ENCODE peak calls at places on chromosomes 3 and 15, in five cellular contexts. One of them, this sample, is unnamed.

GRCh38 chr15:43854801-43855200 is 28.0 kb downstream of the WDR76 start:
- DNase-seq in ovary: no peak
- DNase-seq in adrenal gland: no peak
- DNase-seq in A549: no peak
- DNase-seq in CD4-positive, alpha-beta T cell: no peak
- DNase-seq in this sample: no peak

GRCh38 chr3:110779581-110779980 is 292.0 kb upstream of the NECTIN3 start:
- DNase-seq in adrenal gland: no peak
- DNase-seq in ovary: no peak
- DNase-seq in A549: no peak
- DNase-seq in CD4-positive, alpha-beta T cell: no peak
- DNase-seq in this sample: no peak

GRCh38 chr3:149615731-149616221 is 42.0 kb downstream of the WWTR1 start:
- DNase-seq in ovary: no peak
- DNase-seq in A549: no peak
- DNase-seq in CD4-positive, alpha-beta T cell: no peak
- DNase-seq in adrenal gland: no peak
- DNase-seq in this sample: no peak

GRCh38 chr3:50405249-50405648 is 45.9 kb upstream of the TMEM115 start:
- DNase-seq in adrenal gland: no peak
- DNase-seq in A549: no peak
- DNase-seq in ovary: no peak
- DNase-seq in CD4-positive, alpha-beta T cell: no peak
- DNase-seq in this sample: no peak

GRCh38 chr15:31489801-31490646 is 163.4 kb downstream of the KLF13 start:
- DNase-seq in adrenal gland: peak
- DNase-seq in ovary: no peak
- DNase-seq in A549: peak
- DNase-seq in CD4-positive, alpha-beta T cell: peak
- DNase-seq in this sample: no peak

GRCh38 chr15:64216722-64217428 is 54.1 kb upstream of the PPIB start:
- DNase-seq in adrenal gland: peak
- DNase-seq in A549: no peak
- DNase-seq in CD4-positive, alpha-beta T cell: no peak
- DNase-seq in ovary: peak
- DNase-seq in this sample: no peak

GRCh38 chr3:124791142-124791541 is 60.9 kb downstream of the UMPS start:
- DNase-seq in adrenal gland: no peak
- DNase-seq in A549: no peak
- DNase-seq in ovary: no peak
- DNase-seq in CD4-positive, alpha-beta T cell: no peak
- DNase-seq in this sample: no peak

GRCh38 chr15:85564686-85565085 is 184.3 kb downstream of the AKAP13 start:
- DNase-seq in ovary: no peak
- DNase-seq in CD4-positive, alpha-beta T cell: no peak
- DNase-seq in A549: no peak
- DNase-seq in adrenal gland: no peak
- DNase-seq in this sample: no peak

GRCh38 chr3:95438274-95438673 is 1375.4 kb downstream of the NSUN3 start:
- DNase-seq in CD4-positive, alpha-beta T cell: no peak
- DNase-seq in adrenal gland: no peak
- DNase-seq in ovary: no peak
- DNase-seq in A549: no peak
- DNase-seq in this sample: no peak

GRCh38 chr3:169818330-169818729 is 5.6 kb upstream of the LRRC34 start:
- DNase-seq in CD4-positive, alpha-beta T cell: no peak
- DNase-seq in A549: no peak
- DNase-seq in adrenal gland: no peak
- DNase-seq in ovary: no peak
- DNase-seq in this sample: no peak

GRCh38 chr3:115905871-115906270 is 282.6 kb downstream of the GAP43 start:
- DNase-seq in ovary: no peak
- DNase-seq in adrenal gland: no peak
- DNase-seq in A549: no peak
- DNase-seq in CD4-positive, alpha-beta T cell: no peak
- DNase-seq in this sample: no peak

GRCh38 chr3:63918321-63918720 is 6.1 kb upstream of the SCAANT1 start:
- DNase-seq in CD4-positive, alpha-beta T cell: no peak
- DNase-seq in adrenal gland: no peak
- DNase-seq in ovary: no peak
- DNase-seq in A549: no peak
- DNase-seq in this sample: no peak

GRCh38 chr3:169658311-169658931 is 5.1 kb downstream of the MECOM start:
- DNase-seq in ovary: no peak
- DNase-seq in adrenal gland: no peak
- DNase-seq in A549: no peak
- DNase-seq in CD4-positive, alpha-beta T cell: no peak
- DNase-seq in this sample: peak

GRCh38 chr15:85618956-85619491 is 175.7 kb downstream of the KLHL25 start:
- DNase-seq in A549: no peak
- DNase-seq in ovary: peak
- DNase-seq in CD4-positive, alpha-beta T cell: peak
- DNase-seq in adrenal gland: peak
- DNase-seq in this sample: no peak

GRCh38 chr3:5431811-5432378 is 244.4 kb downstream of the EDEM1 start:
- DNase-seq in CD4-positive, alpha-beta T cell: no peak
- DNase-seq in A549: no peak
- DNase-seq in adrenal gland: no peak
- DNase-seq in ovary: no peak
- DNase-seq in this sample: no peak

GRCh38 chr15:82621970-82622369 is 25.2 kb downstream of the CPEB1 start:
- DNase-seq in CD4-positive, alpha-beta T cell: no peak
- DNase-seq in A549: peak
- DNase-seq in adrenal gland: no peak
- DNase-seq in ovary: no peak
- DNase-seq in this sample: no peak
- TF ChIP-seq CTCF in CD4-positive, alpha-beta T cell: no peak
- TF ChIP-seq CTCF in A549: peak
- TF ChIP-seq CTCF in adrenal gland: no peak
- TF ChIP-seq CTCF in ovary: no peak
- TF ChIP-seq CTCF in this sample: no peak

GRCh38 chr3:190810957-190811356 is 51.5 kb downstream of the GMNC start:
- DNase-seq in ovary: no peak
- DNase-seq in adrenal gland: no peak
- DNase-seq in A549: no peak
- DNase-seq in CD4-positive, alpha-beta T cell: no peak
- DNase-seq in this sample: no peak

GRCh38 chr3:190807719-190808375 is 54.6 kb downstream of the GMNC start:
- DNase-seq in CD4-positive, alpha-beta T cell: no peak
- DNase-seq in A549: no peak
- DNase-seq in adrenal gland: peak
- DNase-seq in ovary: peak
- DNase-seq in this sample: no peak

GRCh38 chr3:190809351-190809750 is 53.1 kb downstream of the GMNC start:
- DNase-seq in ovary: no peak
- DNase-seq in A549: no peak
- DNase-seq in adrenal gland: no peak
- DNase-seq in CD4-positive, alpha-beta T cell: no peak
- DNase-seq in this sample: no peak

GRCh38 chr3:190811775-190812480 is 50.6 kb downstream of the GMNC start:
- DNase-seq in adrenal gland: no peak
- DNase-seq in CD4-positive, alpha-beta T cell: no peak
- DNase-seq in ovary: no peak
- DNase-seq in A549: peak
- DNase-seq in this sample: no peak
- TF ChIP-seq CTCF in adrenal gland: peak
- TF ChIP-seq CTCF in CD4-positive, alpha-beta T cell: no peak
- TF ChIP-seq CTCF in ovary: no peak
- TF ChIP-seq CTCF in A549: peak
- TF ChIP-seq CTCF in this sample: no peak

DNA sequence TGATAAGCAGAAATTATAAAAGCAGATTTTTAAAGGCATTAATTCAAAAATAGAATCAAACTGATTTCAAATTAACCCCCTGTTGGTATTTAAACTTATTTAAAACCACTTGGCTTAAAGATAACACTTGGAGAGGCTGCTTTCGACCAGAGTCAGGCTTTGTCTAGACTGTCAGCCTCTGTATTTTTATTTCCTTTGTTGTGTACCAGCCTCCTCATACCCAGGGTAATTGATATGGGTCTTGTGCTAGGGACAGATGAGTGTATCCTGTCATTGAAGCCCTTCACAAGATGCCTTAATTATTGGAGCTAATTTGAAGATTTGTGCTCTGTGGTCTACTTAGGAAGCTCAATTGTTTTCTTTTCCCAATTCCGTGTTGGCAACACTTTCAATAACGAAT is 60.4 kb upstream of the DPH6 start:
- DNase-seq in CD4-positive, alpha-beta T cell: no peak
- DNase-seq in adrenal gland: no peak
- DNase-seq in A549: no peak
- DNase-seq in ovary: no peak
- DNase-seq in this sample: no peak
- TF ChIP-seq CTCF in CD4-positive, alpha-beta T cell: no peak
- TF ChIP-seq CTCF in adrenal gland: no peak
- TF ChIP-seq CTCF in A549: no peak
- TF ChIP-seq CTCF in ovary: no peak
- TF ChIP-seq CTCF in this sample: no peak

GRCh38 chr15:45635763-45636292 is 999 bp downstream of the SQOR start:
- DNase-seq in ovary: no peak
- DNase-seq in adrenal gland: no peak
- DNase-seq in CD4-positive, alpha-beta T cell: no peak
- DNase-seq in A549: no peak
- DNase-seq in this sample: no peak
- TF ChIP-seq CTCF in ovary: no peak
- TF ChIP-seq CTCF in adrenal gland: no peak
- TF ChIP-seq CTCF in CD4-positive, alpha-beta T cell: no peak
- TF ChIP-seq CTCF in A549: no peak
- TF ChIP-seq CTCF in this sample: no peak

GRCh38 chr3:135762188-135762853 is 203.2 kb upstream of the PPP2R3A start:
- DNase-seq in ovary: no peak
- DNase-seq in adrenal gland: no peak
- DNase-seq in CD4-positive, alpha-beta T cell: no peak
- DNase-seq in A549: no peak
- DNase-seq in this sample: no peak
- TF ChIP-seq CTCF in ovary: no peak
- TF ChIP-seq CTCF in adrenal gland: peak
- TF ChIP-seq CTCF in CD4-positive, alpha-beta T cell: no peak
- TF ChIP-seq CTCF in A549: no peak
- TF ChIP-seq CTCF in this sample: no peak

DNA sequence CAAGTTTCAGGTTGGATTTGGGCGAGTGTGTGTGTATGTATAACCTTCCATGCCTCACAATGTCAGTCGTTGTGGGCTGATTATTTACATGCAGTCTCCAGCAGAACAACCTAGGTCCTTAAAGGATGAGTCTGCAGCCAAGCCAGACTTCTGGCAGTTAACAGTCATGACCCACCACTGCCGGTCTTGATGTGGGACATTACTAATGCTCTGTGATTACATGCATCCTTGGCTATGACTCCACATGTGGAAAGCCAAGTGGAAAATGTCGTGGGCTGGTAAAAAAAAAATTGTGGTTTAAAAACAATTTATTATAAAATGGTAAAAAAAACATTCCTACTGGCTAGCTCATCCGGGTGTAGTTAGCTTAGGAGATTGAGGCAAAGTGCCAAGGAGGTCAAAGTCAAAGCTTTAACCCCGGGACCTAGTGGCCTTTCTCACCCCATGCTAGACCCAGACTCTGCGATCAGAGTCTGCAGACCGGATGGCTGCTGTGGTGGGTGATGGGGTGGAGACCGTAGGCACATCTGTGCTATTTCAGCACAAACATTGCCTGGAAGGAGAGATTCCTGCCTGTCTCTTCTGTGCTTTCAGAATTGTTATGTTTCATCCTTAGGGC is 6.8 kb downstream of the RARRES1 start:
- DNase-seq in ovary: peak
- DNase-seq in adrenal gland: peak
- DNase-seq in A549: peak
- DNase-seq in CD4-positive, alpha-beta T cell: no peak
- DNase-seq in this sample: no peak
- TF ChIP-seq CTCF in ovary: no peak
- TF ChIP-seq CTCF in adrenal gland: no peak
- TF ChIP-seq CTCF in A549: no peak
- TF ChIP-seq CTCF in CD4-positive, alpha-beta T cell: no peak
- TF ChIP-seq CTCF in this sample: no peak

This sample was measured in activated B cell treated with CpG ODN at 0.5 μM for 24 hours.